ENCODE peak calls at places on chromosomes 2 and 18, in nine cellular contexts. H is CD4-positive, alpha-beta T cell; S is neural crest cell; Y is GM13976; C is cardiac fibroblast; V is HL-60; L is HFF-Myc; E is heart right ventricle; M is CD8-positive, alpha-beta T cell. N is an unnamed sample.

GRCh38 chr18:30903566-30903965 is 139.0 kb downstream of the DSC3 start:
- DNase-seq in E (no peak), S (no peak), H (no peak), V (no peak), Y (no peak), C (no peak), M (no peak), L (no peak), N (no peak)

GRCh38 chr2:237414056-237414661 is at the start of gene COL6A3:
- DNase-seq in M (no peak), V (no peak), E (peak; percentile 59), L (peak; percentile 90), C (peak; percentile 97), S (no peak), Y (no peak), H (no peak), N (no peak)

GRCh38 chr2:135853401-135853800 is 16.4 kb upstream of the LCT start:
- DNase-seq in M (no peak), S (no peak), Y (no peak), H (no peak), E (no peak), V (no peak), C (no peak), L (no peak), N (no peak)

GRCh38 chr2:25331686-25332365 is 9.9 kb downstream of the DNMT3A start:
- DNase-seq in L (no peak), S (no peak), V (no peak), E (no peak), Y (peak; percentile 65), H (no peak), C (no peak), M (no peak), N (no peak)

GRCh38 chr2:36951574-36951973 is 14.8 kb downstream of the STRN start:
- DNase-seq in V (no peak), H (no peak), E (no peak), M (no peak), S (no peak), C (peak; percentile 23), L (no peak), Y (no peak), N (no peak)

GRCh38 chr2:43159797-43160196 is 66.6 kb downstream of the ZFP36L2 start:
- DNase-seq in L (no peak), S (no peak), M (no peak), V (peak; percentile 25), Y (peak; percentile 27), C (no peak), E (no peak), H (no peak), N (no peak)

GRCh38 chr2:135226961-135227360 is 174.9 kb downstream of the RAB3GAP1 start:
- DNase-seq in H (no peak), L (no peak), E (no peak), Y (no peak), C (no peak), M (no peak), V (no peak), S (no peak), N (no peak)

GRCh38 chr2:96874099-96874831 is 4.4 kb upstream of the SEMA4C start:
- DNase-seq in H (no peak), C (no peak), M (no peak), Y (no peak), S (no peak), E (no peak), V (no peak), L (no peak), N (peak; percentile 58)

GRCh38 chr2:45839388-45840251 is 188.1 kb downstream of the PRKCE start:
- DNase-seq in E (no peak), H (no peak), V (no peak), Y (no peak), L (no peak), M (no peak), C (peak; percentile 54), S (no peak), N (no peak)

GRCh38 chr2:178502751-178503150 is 22.5 kb downstream of the PLEKHA3 start:
- DNase-seq in S (no peak), L (no peak), Y (no peak), H (no peak), V (no peak), E (no peak), M (no peak), C (no peak), N (no peak)

GRCh38 chr2:66334237-66335054 is 100.5 kb upstream of the MEIS1 start:
- DNase-seq in V (no peak), M (no peak), L (no peak), Y (no peak), E (no peak), C (no peak), H (no peak), S (no peak), N (no peak)

GRCh38 chr2:105607920-105608504 is 136.7 kb upstream of the NCK2 start:
- DNase-seq in L (no peak), H (no peak), M (no peak), Y (no peak), C (no peak), E (no peak), V (no peak), S (no peak), N (no peak)

GRCh38 chr2:28717339-28717758 is 34.3 kb upstream of the PPP1CB start:
- DNase-seq in H (no peak), S (no peak), V (peak; percentile 91), C (peak; percentile 94), M (no peak), L (peak; percentile 55), Y (no peak), E (peak; percentile 23), N (no peak)

GRCh38 chr2:180324191-180324590 is 317.1 kb upstream of the CWC22 start:
- DNase-seq in Y (no peak), L (no peak), H (no peak), E (no peak), S (no peak), V (no peak), M (no peak), C (peak; percentile 9), N (no peak)

GRCh38 chr2:73516033-73516432 is 126.2 kb downstream of the NAT8 start:
- DNase-seq in L (no peak), Y (no peak), C (no peak), M (no peak), S (no peak), V (no peak), E (no peak), H (no peak), N (no peak)

GRCh38 chr2:156379069-156379468 is 46.5 kb upstream of the NR4A2 start:
- DNase-seq in E (no peak), H (no peak), C (no peak), M (no peak), Y (peak; percentile 55), L (no peak), V (peak; percentile 12), S (no peak), N (peak; percentile 63)

GRCh38 chr2:189347540-189347939 is 93.7 kb upstream of the WDR75 start:
- DNase-seq in C (peak; percentile 97), Y (peak; percentile 12), L (peak; percentile 93), H (no peak), S (no peak), E (no peak), V (no peak), M (no peak), N (peak; percentile 23)
- TF ChIP-seq CTCF in C (peak; percentile 4), Y (no peak), L (peak; percentile 36), H (peak; percentile 51), S (no peak), E (no peak), V (no peak), M (peak; percentile 33), N (no peak)

DNA sequence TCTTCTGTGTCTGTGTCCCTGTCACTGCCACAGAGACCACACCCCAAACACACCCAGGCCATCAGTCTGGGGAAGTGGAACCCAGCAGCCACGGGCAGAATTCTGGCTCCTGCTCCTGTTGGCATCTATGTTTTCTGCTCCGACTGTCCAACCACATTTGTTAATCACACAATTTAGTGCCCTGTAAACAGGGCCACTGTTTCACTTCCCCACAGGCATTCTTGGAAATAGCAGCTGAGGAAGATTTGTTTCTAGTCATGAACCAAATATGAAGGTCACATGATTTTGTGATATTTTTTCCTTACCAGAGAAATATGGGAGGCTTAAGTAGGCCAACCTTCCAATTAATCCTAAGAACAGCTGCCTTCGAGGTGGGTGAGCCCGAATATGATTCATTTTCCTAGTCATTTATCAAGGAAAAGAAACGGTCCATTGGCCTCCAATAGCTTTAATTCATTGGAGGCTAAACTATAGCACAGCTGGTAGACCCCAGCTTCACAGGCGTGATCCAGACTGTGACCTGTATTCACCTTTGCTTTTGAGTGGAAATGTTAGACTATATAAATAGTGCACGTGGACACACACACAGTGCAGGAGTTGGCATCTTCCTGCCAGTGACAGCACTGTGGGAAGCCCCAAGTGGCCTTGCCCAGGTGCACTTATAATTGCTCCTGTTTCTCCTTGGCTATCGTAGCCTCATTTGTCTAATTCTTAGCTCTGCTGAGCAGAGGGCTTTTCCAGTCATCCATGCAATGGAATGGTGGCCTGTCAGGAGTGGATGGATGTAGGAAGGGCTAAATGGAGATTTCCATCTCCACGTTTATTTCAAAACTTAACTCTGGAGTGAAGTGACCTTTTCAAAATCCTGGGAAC is 267.9 kb downstream of the LPIN1 start:
- DNase-seq in H (no peak), V (no peak), Y (no peak), M (no peak), C (no peak), E (peak; percentile 19), L (no peak), S (no peak), N (no peak)
- TF ChIP-seq CTCF in H (no peak), V (no peak), Y (no peak), M (no peak), C (no peak), E (no peak), L (no peak), S (no peak), N (no peak)

GRCh38 chr18:76099931-76100457 is 395.0 kb downstream of the ZNF516 start:
- DNase-seq in C (no peak), H (no peak), L (no peak), V (no peak), S (no peak), E (no peak), Y (no peak), M (no peak), N (no peak)

DNA sequence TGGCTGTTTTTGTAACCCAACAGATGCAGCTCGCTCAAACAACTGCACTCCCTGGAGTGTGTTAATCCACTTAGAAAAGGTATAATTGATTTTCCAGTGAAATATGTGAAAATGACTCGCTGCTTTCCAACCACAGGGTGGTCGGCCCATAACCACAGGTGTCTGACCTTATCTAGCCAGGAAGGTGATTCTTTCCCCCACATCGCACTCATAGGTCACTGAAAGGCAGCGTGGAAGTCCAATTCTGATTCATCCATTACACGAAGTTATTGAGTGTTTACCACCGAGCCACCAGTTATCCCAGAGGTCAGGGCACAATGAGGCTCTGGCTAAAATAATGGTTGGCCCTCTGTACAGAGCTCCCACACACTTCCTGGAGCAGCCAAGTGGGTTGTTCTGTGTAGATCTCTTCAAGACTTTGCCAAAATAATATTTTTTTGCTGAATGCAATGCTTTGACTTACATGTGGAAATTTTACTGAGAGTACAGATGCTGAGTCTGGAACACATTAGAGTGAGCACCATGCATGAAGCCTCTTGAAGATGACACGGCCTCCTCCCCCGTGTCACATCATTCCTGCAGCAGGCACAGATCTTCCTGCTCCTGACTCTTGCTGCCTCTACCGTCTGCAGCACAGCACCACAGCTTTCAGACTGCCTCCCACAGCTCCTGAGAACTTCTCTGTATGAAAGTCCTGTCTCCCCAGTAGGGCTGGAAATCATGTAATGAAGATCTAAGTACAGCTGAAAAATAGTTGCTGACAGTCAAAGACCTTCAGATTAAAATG is 396.1 kb downstream of the ZNF516 start:
- DNase-seq in E (no peak), L (no peak), S (no peak), Y (no peak), V (no peak), H (no peak), M (no peak), C (no peak), N (no peak)
- TF ChIP-seq CTCF in E (no peak), L (no peak), S (no peak), Y (no peak), V (no peak), H (no peak), M (no peak), C (no peak), N (no peak)

GRCh38 chr18:8707946-8708345 is 2.6 kb downstream of the MTCL1 start:
- DNase-seq in H (no peak), Y (no peak), C (no peak), M (no peak), S (no peak), E (no peak), L (no peak), V (no peak), N (no peak)
- TF ChIP-seq CTCF in H (no peak), Y (no peak), C (no peak), M (no peak), S (no peak), E (no peak), L (no peak), V (no peak), N (no peak)

N was measured in GM20000.